ENCODE peak calls at places on chromosomes 5 and 9, in four cellular contexts. X is endothelial cell; J is CD8-positive, alpha-beta T cell; Z is AG04449. R is an unnamed sample.

GRCh38 chr5:54066433-54066832 is 243.9 kb downstream of the ARL15 start:
- DNase-seq in X (no peak), J (no peak), Z (no peak), R (no peak)

GRCh38 chr9:36788534-36788933 is 215.8 kb downstream of the MELK start:
- DNase-seq in X (peak), J (no peak), Z (no peak), R (no peak)

GRCh38 chr5:175464414-175465233 is 13.7 kb upstream of the SFXN1 start:
- DNase-seq in X (peak), J (peak), Z (no peak), R (no peak)

GRCh38 chr5:157562111-157562581 is 13.4 kb downstream of the ADAM19 start:
- DNase-seq in X (no peak), J (no peak), Z (no peak), R (peak)

GRCh38 chr5:149162401-149163084 is 21.2 kb downstream of the ABLIM3 start:
- DNase-seq in X (no peak), J (no peak), Z (no peak), R (no peak)

GRCh38 chr5:142826741-142827492 is 56.7 kb downstream of the ARHGAP26 start:
- DNase-seq in X (no peak), J (no peak), Z (no peak), R (no peak)

GRCh38 chr5:10393491-10393890 is 40.0 kb downstream of the MARCHF6 start:
- DNase-seq in X (no peak), J (no peak), Z (peak), R (peak)

GRCh38 chr9:16012621-16013020 is 459.8 kb downstream of the CCDC171 start:
- DNase-seq in X (no peak), J (no peak), Z (no peak), R (no peak)

GRCh38 chr9:133102190-133103021 is 18.6 kb downstream of the RALGDS start:
- DNase-seq in X (no peak), J (no peak), Z (no peak), R (no peak)

GRCh38 chr5:120108586-120109254 is 355.4 kb upstream of the PRR16 start:
- DNase-seq in X (no peak), J (no peak), Z (no peak), R (peak)

GRCh38 chr5:133801955-133802751 is 166.3 kb downstream of the C5orf15 start:
- DNase-seq in X (no peak), J (no peak), Z (no peak), R (no peak)

GRCh38 chr9:37992924-37993349 is 76.1 kb downstream of the SHB start:
- DNase-seq in X (no peak), J (no peak), Z (no peak), R (no peak)

GRCh38 chr9:19049872-19050636 is 827 bp downstream of the RRAGA start:
- DNase-seq in X (peak), J (no peak), Z (no peak), R (no peak)

GRCh38 chr5:167812871-167813270 is 478.6 kb upstream of the WWC1 start:
- DNase-seq in X (no peak), J (no peak), Z (no peak), R (no peak)

GRCh38 chr5:36417221-36417620 is 115.5 kb upstream of the RANBP3L start:
- DNase-seq in X (no peak), J (no peak), Z (no peak), R (no peak)

GRCh38 chr5:79963261-79963977 is 27.6 kb downstream of the MTX3 start:
- DNase-seq in X (no peak), J (no peak), Z (no peak), R (no peak)

GRCh38 chr5:125180222-125180621 is 433.8 kb upstream of the ZNF608 start:
- DNase-seq in X (no peak), J (no peak), Z (no peak), R (no peak)

GRCh38 chr5:101783241-101784095 is 512.6 kb downstream of the SLCO4C1 start:
- DNase-seq in X (no peak), J (no peak), Z (no peak), R (no peak)

GRCh38 chr9:14692536-14692917 is 705 bp downstream of the ZDHHC21 start:
- DNase-seq in X (no peak), J (no peak), Z (no peak), R (no peak)

GRCh38 chr9:37582548-37583157 is 6.5 kb upstream of the FBXO10 start:
- DNase-seq in X (no peak), J (no peak), Z (peak), R (no peak)

GRCh38 chr9:127723450-127723849 is 7.6 kb downstream of the TTC16 start:
- DNase-seq in X (no peak), J (no peak), Z (no peak), R (no peak)

GRCh38 chr9:96618209-96619108 is 1.2 kb downstream of the CDC14B start:
- DNase-seq in X (peak), J (no peak), Z (no peak), R (no peak)

GRCh38 chr5:166710275-166710674 is 1581.2 kb upstream of the WWC1 start:
- DNase-seq in X (no peak), J (no peak), Z (no peak), R (no peak)

GRCh38 chr5:59390074-59390659 is 503.4 kb downstream of the PDE4D start:
- DNase-seq in X (peak), J (no peak), Z (no peak), R (no peak)

GRCh38 chr9:4117835-4118610 is 181.8 kb downstream of the GLIS3 start:
- DNase-seq in X (peak), J (no peak), Z (no peak), R (no peak)

GRCh38 chr5:11617080-11617479 is 287.2 kb downstream of the CTNND2 start:
- DNase-seq in X (no peak), J (no peak), Z (no peak), R (no peak)

GRCh38 chr5:139709587-139710369 is 61.6 kb downstream of the CXXC5 start:
- DNase-seq in X (peak), J (no peak), Z (no peak), R (no peak)

GRCh38 chr9:79639354-79639753 is 67.6 kb downstream of the TLE4 start:
- DNase-seq in X (no peak), J (no peak), Z (no peak), R (no peak)

GRCh38 chr9:38368731-38369130 is 23.8 kb upstream of the ALDH1B1 start:
- DNase-seq in X (no peak), J (no peak), Z (no peak), R (no peak)

GRCh38 chr5:139667730-139668063 is 19.5 kb downstream of the CXXC5 start:
- DNase-seq in X (no peak), J (no peak), Z (no peak), R (no peak)

GRCh38 chr9:134597957-134598883 is 43.4 kb upstream of the COL5A1 start:
- DNase-seq in X (peak), J (no peak), Z (no peak), R (no peak)

GRCh38 chr9:138043411-138044345 is 166.1 kb downstream of the CACNA1B start:
- DNase-seq in X (no peak), J (no peak), Z (no peak), R (no peak)

GRCh38 chr9:70061776-70062175 is 18.1 kb downstream of the MAMDC2 start:
- DNase-seq in X (no peak), J (no peak), Z (no peak), R (no peak)

GRCh38 chr9:135109650-135110049 is 22.2 kb downstream of the OLFM1 start:
- DNase-seq in X (no peak), J (no peak), Z (no peak), R (no peak)

GRCh38 chr9:92657296-92658094 is 12.4 kb downstream of the IPPK start:
- DNase-seq in X (no peak), J (no peak), Z (no peak), R (no peak)

GRCh38 chr9:87594218-87594617 is 96.6 kb downstream of the DAPK1 start:
- DNase-seq in X (no peak), J (no peak), Z (no peak), R (no peak)

GRCh38 chr5:53360811-53361210 is 119.6 kb upstream of the FST start:
- DNase-seq in X (no peak), J (no peak), Z (peak), R (peak)

GRCh38 chr5:7662289-7662688 is 188.6 kb downstream of the CFAP90 start:
- DNase-seq in X (no peak), J (no peak), Z (no peak), R (no peak)

GRCh38 chr5:7664208-7664607 is 186.7 kb downstream of the CFAP90 start:
- DNase-seq in X (no peak), J (no peak), Z (no peak), R (no peak)

GRCh38 chr5:7667216-7667767 is 183.6 kb downstream of the CFAP90 start:
- DNase-seq in X (no peak), J (no peak), Z (no peak), R (no peak)

GRCh38 chr5:7668161-7668560 is 182.8 kb downstream of the CFAP90 start:
- DNase-seq in X (no peak), J (no peak), Z (no peak), R (no peak)

DNA sequence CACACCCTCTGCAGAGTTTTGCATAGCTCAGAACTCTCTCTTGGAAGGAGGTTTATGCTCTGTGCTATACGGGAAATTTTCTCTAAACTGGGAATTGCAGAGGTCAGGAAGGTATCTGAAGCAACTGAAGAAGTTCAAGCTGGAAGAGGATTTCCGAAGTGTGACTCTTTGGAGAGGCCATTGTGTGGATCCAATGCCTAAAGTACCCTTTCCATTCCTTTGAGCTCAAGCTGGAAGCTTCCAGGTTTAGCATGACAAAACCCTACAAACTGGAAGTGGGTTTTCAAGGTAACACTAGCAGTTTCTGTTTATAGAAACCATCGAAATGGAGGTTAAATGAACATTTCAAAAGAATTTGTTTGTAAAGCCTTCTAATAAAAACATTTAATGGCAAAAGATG is 187.1 kb downstream of the CFAP90 start:
- DNase-seq in X (no peak), J (no peak), Z (no peak), R (no peak)
- TF ChIP-seq CTCF in X (no peak), J (no peak), Z (no peak), R (no peak)

GRCh38 chr5:177335043-177335700 is 16.3 kb downstream of the LMAN2 start:
- DNase-seq in X (no peak), J (no peak), Z (no peak), R (no peak)

GRCh38 chr5:177336112-177336511 is 15.4 kb downstream of the LMAN2 start:
- DNase-seq in X (peak), J (no peak), Z (no peak), R (no peak)

GRCh38 chr5:177335701-177336065 is 15.8 kb downstream of the LMAN2 start:
- DNase-seq in X (no peak), J (no peak), Z (no peak), R (no peak)

GRCh38 chr5:177338251-177339106 is 13.0 kb downstream of the LMAN2 start:
- DNase-seq in X (no peak), J (no peak), Z (no peak), R (no peak)

DNA sequence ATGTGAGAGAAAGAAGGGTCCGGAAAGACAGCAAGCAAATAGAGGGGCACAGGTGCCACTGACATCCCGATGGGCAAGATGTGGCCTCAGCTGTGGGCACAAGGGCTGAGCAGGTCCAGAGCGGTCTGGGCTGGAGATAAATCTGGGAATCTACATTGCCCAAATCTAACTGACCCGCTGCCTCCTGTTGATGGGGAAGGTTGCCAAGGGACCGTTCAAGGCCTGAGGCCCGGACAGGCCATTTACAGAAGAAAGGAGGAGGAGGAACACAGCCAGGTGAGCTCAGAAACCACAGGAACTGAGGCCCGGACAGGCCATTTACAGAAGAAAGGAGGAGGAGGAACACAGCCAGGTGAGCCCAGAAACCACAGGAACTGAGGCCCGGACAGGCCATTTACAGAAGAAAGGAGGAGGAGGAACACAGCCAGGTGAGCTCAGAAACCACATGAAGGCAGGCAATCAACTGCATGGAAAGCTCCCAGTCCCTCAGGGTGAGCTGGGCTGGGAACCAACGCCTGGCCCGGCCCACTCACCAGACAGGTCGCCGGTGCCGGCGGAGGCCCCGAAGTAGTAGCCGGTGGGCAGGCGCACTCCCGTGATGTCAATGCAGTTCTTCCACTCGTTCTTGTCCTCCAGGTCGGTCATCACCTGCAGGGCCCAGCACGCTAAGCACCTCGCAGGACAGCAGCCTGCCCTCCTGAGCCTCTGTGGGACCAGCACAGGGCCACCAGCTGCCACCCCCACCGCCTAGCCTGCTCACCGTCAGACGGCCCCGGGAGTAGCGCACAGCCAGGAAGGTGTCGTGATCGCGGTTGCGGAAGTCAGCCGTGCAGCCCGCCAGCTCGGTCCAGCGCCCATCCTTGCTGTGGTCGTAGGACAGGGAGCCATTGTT is 14.6 kb downstream of the LMAN2 start:
- DNase-seq in X (no peak), J (no peak), Z (no peak), R (no peak)
- TF ChIP-seq CTCF in X (no peak), J (no peak), Z (no peak), R (no peak)

GRCh38 chr9:114240647-114241558 is 82.0 kb upstream of the ORM1 start:
- DNase-seq in X (no peak), J (no peak), Z (no peak), R (no peak)

GRCh38 chr9:114240216-114240615 is 82.7 kb upstream of the ORM1 start:
- DNase-seq in X (no peak), J (no peak), Z (no peak), R (no peak)

GRCh38 chr9:114246558-114246957 is 76.3 kb upstream of the ORM1 start:
- DNase-seq in X (no peak), J (no peak), Z (no peak), R (peak)

GRCh38 chr9:114244570-114244969 is 78.3 kb upstream of the ORM1 start:
- DNase-seq in X (no peak), J (no peak), Z (no peak), R (no peak)

DNA sequence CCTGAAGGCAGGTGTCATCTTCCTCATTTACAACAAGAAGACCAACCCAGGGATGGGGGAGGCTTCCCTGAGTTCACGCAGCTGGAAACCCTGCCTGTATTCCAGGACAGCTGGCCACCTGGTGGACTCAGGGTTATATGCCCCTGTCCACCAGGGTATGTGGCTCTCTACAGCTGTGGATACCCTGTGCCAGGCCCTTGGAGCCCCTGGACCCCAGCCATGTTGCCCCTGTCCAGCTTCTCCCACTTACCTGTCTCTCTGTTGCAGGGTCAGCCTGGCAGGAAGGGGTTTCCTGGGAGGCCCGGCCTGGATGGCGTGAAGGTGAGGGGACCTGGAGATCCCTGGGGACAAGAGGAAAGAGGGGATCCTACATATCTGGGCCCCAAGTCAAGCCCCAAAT is 79.7 kb upstream of the ORM1 start:
- DNase-seq in X (no peak), J (no peak), Z (no peak), R (no peak)
- TF ChIP-seq CTCF in X (no peak), J (no peak), Z (no peak), R (no peak)

GRCh38 chr9:94161673-94162072 is 77.4 kb downstream of the PTPDC1 start:
- DNase-seq in X (no peak), J (no peak), Z (no peak), R (no peak)

GRCh38 chr9:94159069-94159915 is 75.0 kb downstream of the PTPDC1 start:
- DNase-seq in X (no peak), J (no peak), Z (no peak), R (no peak)

GRCh38 chr9:94156549-94157407 is 72.5 kb downstream of the PTPDC1 start:
- DNase-seq in X (no peak), J (no peak), Z (no peak), R (no peak)

GRCh38 chr9:94157408-94157801 is 73.1 kb downstream of the PTPDC1 start:
- DNase-seq in X (no peak), J (no peak), Z (no peak), R (no peak)

GRCh38 chr9:94160594-94161501 is 76.6 kb downstream of the PTPDC1 start:
- DNase-seq in X (no peak), J (no peak), Z (no peak), R (no peak)
- TF ChIP-seq CTCF in X (peak), J (no peak), Z (no peak), R (no peak)